ENCODE peak calls at places on chromosomes 11 and 22, in four cellular contexts. Q, S, T and B are unnamed samples.
A peak's percentile ranks its signal among the peaks of the same experiment; 100 is the strongest.

GRCh38 chr11:114082767-114083181 is 23.3 kb downstream of the ZBTB16 start:
- DNase-seq in S (no peak), Q (no peak), T (no peak), B (no peak)

GRCh38 chr11:460331-461199 is 10.5 kb downstream of the PTDSS2 start:
- DNase-seq in Q (no peak), T (no peak), S (no peak), B (no peak)

GRCh38 chr11:22677153-22677890 is 10.9 kb downstream of the GAS2 start:
- DNase-seq in T (no peak), S (no peak), Q (no peak), B (no peak)

GRCh38 chr11:96424693-96425092 is 34.9 kb downstream of the JRKL start:
- DNase-seq in Q (no peak), S (no peak), T (no peak), B (peak; percentile 19)

GRCh38 chr11:71558996-71559395 is 6.4 kb upstream of the KRTAP5-10 start:
- DNase-seq in S (no peak), Q (no peak), T (no peak), B (no peak)

GRCh38 chr11:48012051-48012391 is 31.7 kb downstream of the PTPRJ start:
- DNase-seq in Q (no peak), T (no peak), S (no peak), B (no peak)

GRCh38 chr22:26768986-26769385 is 111.6 kb downstream of the MIAT start:
- DNase-seq in T (no peak), Q (no peak), S (no peak), B (peak; percentile 69)

GRCh38 chr11:131391161-131391560 is 20.7 kb downstream of the NTM start:
- DNase-seq in T (no peak), S (no peak), Q (no peak), B (no peak)

GRCh38 chr11:33668468-33668825 is 32.2 kb downstream of the C11orf91 start:
- DNase-seq in T (no peak), Q (no peak), S (no peak), B (no peak)

GRCh38 chr11:10481567-10482349 is 26.7 kb downstream of the AMPD3 start:
- DNase-seq in Q (no peak), S (no peak), T (no peak), B (no peak)

GRCh38 chr22:24420072-24420976 is 7.1 kb upstream of the ADORA2A start:
- DNase-seq in T (no peak), S (no peak), Q (no peak), B (no peak)

GRCh38 chr22:35736166-35736565 is 18.5 kb downstream of the APOL5 start:
- DNase-seq in S (no peak), T (no peak), Q (no peak), B (no peak)

GRCh38 chr11:3796796-3797328 is 492 bp downstream of the NUP98 start:
- DNase-seq in Q (no peak), S (no peak), T (no peak), B (no peak)

GRCh38 chr11:541433-541885 is 4.1 kb downstream of the LRRC56 start:
- DNase-seq in S (no peak), Q (no peak), T (no peak), B (no peak)

GRCh38 chr11:12508151-12508740 is 130.9 kb downstream of the PARVA start:
- DNase-seq in S (no peak), Q (no peak), T (no peak), B (peak; percentile 88)

GRCh38 chr11:14537134-14537599 is 17.0 kb upstream of the PSMA1 start:
- DNase-seq in S (peak; percentile 61), T (no peak), Q (no peak), B (peak; percentile 68)

GRCh38 chr11:131582021-131582531 is 211.7 kb downstream of the NTM start:
- DNase-seq in Q (no peak), S (no peak), T (no peak), B (no peak)

GRCh38 chr11:15711311-15711710 is 596.6 kb downstream of the INSC start:
- DNase-seq in S (no peak), T (no peak), Q (no peak), B (no peak)

GRCh38 chr11:102655547-102655946 is 30.4 kb upstream of the MMP20 start:
- DNase-seq in S (no peak), Q (no peak), T (no peak), B (no peak)

GRCh38 chr11:76577199-76577920 is 93.2 kb downstream of the LRRC32 start:
- DNase-seq in Q (no peak), T (no peak), S (no peak), B (peak; percentile 54)

GRCh38 chr11:19697721-19698121 is 14.9 kb upstream of the NAV2 start:
- DNase-seq in T (no peak), Q (no peak), S (no peak), B (no peak)

GRCh38 chr11:72226701-72227100 is 2.1 kb downstream of the INPPL1 start:
- DNase-seq in T (no peak), Q (no peak), S (no peak), B (no peak)

GRCh38 chr11:82176365-82176764 is 557.3 kb downstream of the FAM181B start:
- DNase-seq in S (no peak), Q (no peak), T (no peak), B (no peak)

GRCh38 chr11:11461473-11461872 is 108.4 kb upstream of the CSNK2A3 start:
- DNase-seq in S (no peak), Q (no peak), T (no peak), B (no peak)

GRCh38 chr22:46025225-46025972 is 48.4 kb upstream of the WNT7B start:
- DNase-seq in S (no peak), Q (no peak), T (no peak), B (no peak)

GRCh38 chr11:27524155-27524554 is 17.6 kb upstream of the LIN7C start:
- DNase-seq in S (no peak), T (no peak), Q (no peak), B (peak; percentile 20)

GRCh38 chr22:38924197-38924952 is 33.0 kb upstream of the APOBEC3A start:
- DNase-seq in S (no peak), T (no peak), Q (no peak), B (peak; percentile 72)

GRCh38 chr22:45911601-45912271 is 65.2 kb downstream of the WNT7B start:
- DNase-seq in S (no peak), T (no peak), Q (no peak), B (no peak)

GRCh38 chr11:1829039-1829820 is 5.6 kb upstream of the SYT8 start:
- DNase-seq in T (peak; percentile 9), S (no peak), Q (no peak), B (peak; percentile 91)

GRCh38 chr11:1287928-1288327 is 21.5 kb downstream of the TOLLIP start:
- DNase-seq in S (no peak), Q (no peak), T (no peak), B (no peak)

GRCh38 chr11:110857885-110858555 is 145.8 kb upstream of the ARHGAP20 start:
- DNase-seq in Q (no peak), T (no peak), S (no peak), B (peak; percentile 46)

GRCh38 chr22:26079009-26079408 is 90.3 kb upstream of the SEZ6L start:
- DNase-seq in Q (no peak), T (no peak), S (no peak), B (no peak)